ENCODE peak calls at places on chromosomes 16 and 17, in nine cellular contexts. One of them, this sample, is unnamed.

GRCh38 chr16:23835390-23836077 is at the start of gene PRKCB:
- DNase-seq in stomach: peak; percentile 68
- DNase-seq in IMR-90: peak; percentile 14
- DNase-seq in activated T-helper 9 cell treated with anti-CD3 and anti-CD28 coated beads, Interleukin-2, amount 50 U/mL, for 16 hours: peak; percentile 89
- DNase-seq in mesendoderm: peak; percentile 86
- DNase-seq in COR-L47: no peak
- DNase-seq in GM10248: peak; percentile 95
- DNase-seq in amygdala: peak; percentile 68
- DNase-seq in sigmoid colon: peak; percentile 89
- DNase-seq in this sample: peak; percentile 81

GRCh38 chr17:56262854-56263253 is 109.6 kb downstream of the ANKFN1 start:
- DNase-seq in stomach: peak; percentile 49
- DNase-seq in IMR-90: peak; percentile 7
- DNase-seq in activated T-helper 9 cell treated with anti-CD3 and anti-CD28 coated beads, Interleukin-2, amount 50 U/mL, for 16 hours: no peak
- DNase-seq in mesendoderm: no peak
- DNase-seq in COR-L47: no peak
- DNase-seq in GM10248: no peak
- DNase-seq in amygdala: no peak
- DNase-seq in sigmoid colon: no peak
- DNase-seq in this sample: no peak

GRCh38 chr17:58242171-58242784 is 3.9 kb downstream of the LPO start:
- DNase-seq in stomach: no peak
- DNase-seq in IMR-90: no peak
- DNase-seq in activated T-helper 9 cell treated with anti-CD3 and anti-CD28 coated beads, Interleukin-2, amount 50 U/mL, for 16 hours: no peak
- DNase-seq in mesendoderm: peak; percentile 46
- DNase-seq in COR-L47: no peak
- DNase-seq in GM10248: no peak
- DNase-seq in amygdala: no peak
- DNase-seq in sigmoid colon: no peak
- DNase-seq in this sample: no peak

GRCh38 chr16:67563708-67564468 is 1.6 kb downstream of the CTCF start:
- DNase-seq in stomach: peak; percentile 46
- DNase-seq in IMR-90: peak; percentile 88
- DNase-seq in activated T-helper 9 cell treated with anti-CD3 and anti-CD28 coated beads, Interleukin-2, amount 50 U/mL, for 16 hours: no peak
- DNase-seq in mesendoderm: peak; percentile 41
- DNase-seq in COR-L47: no peak
- DNase-seq in GM10248: no peak
- DNase-seq in amygdala: no peak
- DNase-seq in sigmoid colon: peak; percentile 86
- DNase-seq in this sample: no peak

GRCh38 chr16:71352466-71352865 is 6.1 kb upstream of the CALB2 start:
- DNase-seq in stomach: no peak
- DNase-seq in IMR-90: no peak
- DNase-seq in activated T-helper 9 cell treated with anti-CD3 and anti-CD28 coated beads, Interleukin-2, amount 50 U/mL, for 16 hours: no peak
- DNase-seq in mesendoderm: no peak
- DNase-seq in COR-L47: no peak
- DNase-seq in GM10248: no peak
- DNase-seq in amygdala: no peak
- DNase-seq in sigmoid colon: no peak
- DNase-seq in this sample: no peak

GRCh38 chr17:83006515-83007455 is 72.6 kb upstream of the METRNL start:
- DNase-seq in stomach: no peak
- DNase-seq in IMR-90: no peak
- DNase-seq in activated T-helper 9 cell treated with anti-CD3 and anti-CD28 coated beads, Interleukin-2, amount 50 U/mL, for 16 hours: no peak
- DNase-seq in mesendoderm: no peak
- DNase-seq in COR-L47: no peak
- DNase-seq in GM10248: no peak
- DNase-seq in amygdala: no peak
- DNase-seq in sigmoid colon: no peak
- DNase-seq in this sample: no peak

GRCh38 chr17:64777413-64778101 is 115.5 kb upstream of the SMURF2 start:
- DNase-seq in stomach: no peak
- DNase-seq in IMR-90: no peak
- DNase-seq in activated T-helper 9 cell treated with anti-CD3 and anti-CD28 coated beads, Interleukin-2, amount 50 U/mL, for 16 hours: no peak
- DNase-seq in mesendoderm: no peak
- DNase-seq in COR-L47: no peak
- DNase-seq in GM10248: no peak
- DNase-seq in amygdala: no peak
- DNase-seq in sigmoid colon: peak; percentile 77
- DNase-seq in this sample: no peak

GRCh38 chr16:66416981-66417700 is 10.0 kb upstream of the BEAN1 start:
- DNase-seq in stomach: no peak
- DNase-seq in IMR-90: peak; percentile 58
- DNase-seq in activated T-helper 9 cell treated with anti-CD3 and anti-CD28 coated beads, Interleukin-2, amount 50 U/mL, for 16 hours: no peak
- DNase-seq in mesendoderm: no peak
- DNase-seq in COR-L47: no peak
- DNase-seq in GM10248: no peak
- DNase-seq in amygdala: no peak
- DNase-seq in sigmoid colon: no peak
- DNase-seq in this sample: no peak

GRCh38 chr16:66440970-66441369 is 13.9 kb downstream of the BEAN1 start:
- DNase-seq in stomach: no peak
- DNase-seq in IMR-90: no peak
- DNase-seq in activated T-helper 9 cell treated with anti-CD3 and anti-CD28 coated beads, Interleukin-2, amount 50 U/mL, for 16 hours: no peak
- DNase-seq in mesendoderm: no peak
- DNase-seq in COR-L47: no peak
- DNase-seq in GM10248: no peak
- DNase-seq in amygdala: no peak
- DNase-seq in sigmoid colon: no peak
- DNase-seq in this sample: no peak

GRCh38 chr16:11156401-11156800 is 99.6 kb downstream of the SOCS1 start:
- DNase-seq in stomach: no peak
- DNase-seq in IMR-90: no peak
- DNase-seq in activated T-helper 9 cell treated with anti-CD3 and anti-CD28 coated beads, Interleukin-2, amount 50 U/mL, for 16 hours: no peak
- DNase-seq in mesendoderm: no peak
- DNase-seq in COR-L47: no peak
- DNase-seq in GM10248: no peak
- DNase-seq in amygdala: no peak
- DNase-seq in sigmoid colon: no peak
- DNase-seq in this sample: no peak

GRCh38 chr17:33686171-33686570 is 393.1 kb upstream of the ASIC2 start:
- DNase-seq in stomach: no peak
- DNase-seq in IMR-90: no peak
- DNase-seq in activated T-helper 9 cell treated with anti-CD3 and anti-CD28 coated beads, Interleukin-2, amount 50 U/mL, for 16 hours: no peak
- DNase-seq in mesendoderm: peak; percentile 29
- DNase-seq in COR-L47: peak; percentile 0
- DNase-seq in GM10248: peak; percentile 38
- DNase-seq in amygdala: no peak
- DNase-seq in sigmoid colon: no peak
- DNase-seq in this sample: no peak

GRCh38 chr16:14509055-14509454 is 121.0 kb downstream of the PARN start:
- DNase-seq in stomach: no peak
- DNase-seq in IMR-90: peak; percentile 45
- DNase-seq in activated T-helper 9 cell treated with anti-CD3 and anti-CD28 coated beads, Interleukin-2, amount 50 U/mL, for 16 hours: no peak
- DNase-seq in mesendoderm: peak; percentile 52
- DNase-seq in COR-L47: no peak
- DNase-seq in GM10248: no peak
- DNase-seq in amygdala: no peak
- DNase-seq in sigmoid colon: no peak
- DNase-seq in this sample: no peak

GRCh38 chr17:17751489-17751995 is 70.3 kb downstream of the RAI1 start:
- DNase-seq in stomach: no peak
- DNase-seq in IMR-90: no peak
- DNase-seq in activated T-helper 9 cell treated with anti-CD3 and anti-CD28 coated beads, Interleukin-2, amount 50 U/mL, for 16 hours: no peak
- DNase-seq in mesendoderm: no peak
- DNase-seq in COR-L47: no peak
- DNase-seq in GM10248: no peak
- DNase-seq in amygdala: no peak
- DNase-seq in sigmoid colon: no peak
- DNase-seq in this sample: no peak

GRCh38 chr17:51052235-51052634 is 68.4 kb downstream of the SPAG9 start:
- DNase-seq in stomach: no peak
- DNase-seq in IMR-90: no peak
- DNase-seq in activated T-helper 9 cell treated with anti-CD3 and anti-CD28 coated beads, Interleukin-2, amount 50 U/mL, for 16 hours: no peak
- DNase-seq in mesendoderm: no peak
- DNase-seq in COR-L47: no peak
- DNase-seq in GM10248: no peak
- DNase-seq in amygdala: no peak
- DNase-seq in sigmoid colon: no peak
- DNase-seq in this sample: no peak

GRCh38 chr17:42153919-42154491 is 784 bp downstream of the RAB5C start:
- DNase-seq in stomach: no peak
- DNase-seq in IMR-90: peak; percentile 29
- DNase-seq in activated T-helper 9 cell treated with anti-CD3 and anti-CD28 coated beads, Interleukin-2, amount 50 U/mL, for 16 hours: no peak
- DNase-seq in mesendoderm: peak; percentile 51
- DNase-seq in COR-L47: no peak
- DNase-seq in GM10248: no peak
- DNase-seq in amygdala: no peak
- DNase-seq in sigmoid colon: no peak
- DNase-seq in this sample: no peak

GRCh38 chr16:19691161-19691850 is 26.7 kb downstream of the KNOP1 start:
- DNase-seq in stomach: no peak
- DNase-seq in IMR-90: peak; percentile 17
- DNase-seq in activated T-helper 9 cell treated with anti-CD3 and anti-CD28 coated beads, Interleukin-2, amount 50 U/mL, for 16 hours: no peak
- DNase-seq in mesendoderm: peak; percentile 31
- DNase-seq in COR-L47: no peak
- DNase-seq in GM10248: no peak
- DNase-seq in amygdala: peak; percentile 26
- DNase-seq in sigmoid colon: no peak
- DNase-seq in this sample: peak; percentile 19

GRCh38 chr16:30844346-30844670 is 49.6 kb downstream of the BCL7C start:
- DNase-seq in stomach: no peak
- DNase-seq in IMR-90: no peak
- DNase-seq in activated T-helper 9 cell treated with anti-CD3 and anti-CD28 coated beads, Interleukin-2, amount 50 U/mL, for 16 hours: no peak
- DNase-seq in mesendoderm: no peak
- DNase-seq in COR-L47: no peak
- DNase-seq in GM10248: no peak
- DNase-seq in amygdala: no peak
- DNase-seq in sigmoid colon: no peak
- DNase-seq in this sample: no peak

GRCh38 chr16:81593481-81593880 is 148.9 kb downstream of the CMIP start:
- DNase-seq in stomach: no peak
- DNase-seq in IMR-90: no peak
- DNase-seq in activated T-helper 9 cell treated with anti-CD3 and anti-CD28 coated beads, Interleukin-2, amount 50 U/mL, for 16 hours: no peak
- DNase-seq in mesendoderm: no peak
- DNase-seq in COR-L47: no peak
- DNase-seq in GM10248: no peak
- DNase-seq in amygdala: no peak
- DNase-seq in sigmoid colon: no peak
- DNase-seq in this sample: no peak

GRCh38 chr16:67144943-67145342 is 5.9 kb downstream of the B3GNT9 start:
- DNase-seq in stomach: no peak
- DNase-seq in IMR-90: no peak
- DNase-seq in activated T-helper 9 cell treated with anti-CD3 and anti-CD28 coated beads, Interleukin-2, amount 50 U/mL, for 16 hours: no peak
- DNase-seq in mesendoderm: no peak
- DNase-seq in COR-L47: no peak
- DNase-seq in GM10248: no peak
- DNase-seq in amygdala: no peak
- DNase-seq in sigmoid colon: no peak
- DNase-seq in this sample: no peak

GRCh38 chr17:19269641-19270040 is 32.5 kb downstream of the EPN2 start:
- DNase-seq in stomach: no peak
- DNase-seq in IMR-90: no peak
- DNase-seq in activated T-helper 9 cell treated with anti-CD3 and anti-CD28 coated beads, Interleukin-2, amount 50 U/mL, for 16 hours: no peak
- DNase-seq in mesendoderm: no peak
- DNase-seq in COR-L47: no peak
- DNase-seq in GM10248: no peak
- DNase-seq in amygdala: no peak
- DNase-seq in sigmoid colon: peak; percentile 38
- DNase-seq in this sample: no peak

GRCh38 chr17:28726396-28726911 is 421 bp upstream of the TLCD1 start:
- DNase-seq in stomach: peak; percentile 69
- DNase-seq in IMR-90: peak; percentile 39
- DNase-seq in activated T-helper 9 cell treated with anti-CD3 and anti-CD28 coated beads, Interleukin-2, amount 50 U/mL, for 16 hours: peak; percentile 59
- DNase-seq in mesendoderm: peak; percentile 80
- DNase-seq in COR-L47: peak; percentile 50
- DNase-seq in GM10248: peak; percentile 64
- DNase-seq in amygdala: no peak
- DNase-seq in sigmoid colon: peak; percentile 82
- DNase-seq in this sample: no peak

GRCh38 chr17:32349503-32349853 is 479 bp upstream of the ZNF207 start:
- DNase-seq in stomach: no peak
- DNase-seq in IMR-90: no peak
- DNase-seq in activated T-helper 9 cell treated with anti-CD3 and anti-CD28 coated beads, Interleukin-2, amount 50 U/mL, for 16 hours: no peak
- DNase-seq in mesendoderm: peak; percentile 29
- DNase-seq in COR-L47: no peak
- DNase-seq in GM10248: no peak
- DNase-seq in amygdala: peak; percentile 24
- DNase-seq in sigmoid colon: no peak
- DNase-seq in this sample: peak; percentile 18

GRCh38 chr17:9676742-9677387 is 31.5 kb downstream of the USP43 start:
- DNase-seq in stomach: no peak
- DNase-seq in IMR-90: peak; percentile 12
- DNase-seq in activated T-helper 9 cell treated with anti-CD3 and anti-CD28 coated beads, Interleukin-2, amount 50 U/mL, for 16 hours: no peak
- DNase-seq in mesendoderm: peak; percentile 87
- DNase-seq in COR-L47: no peak
- DNase-seq in GM10248: peak; percentile 26
- DNase-seq in amygdala: no peak
- DNase-seq in sigmoid colon: no peak
- DNase-seq in this sample: no peak

This sample was measured in anterior cingulate cortex.